ENCODE peak calls at places on chromosome 7, in six cellular contexts. One of them, this sample, is unnamed.

GRCh38 chr7:107995184-107996071 is 7.5 kb downstream of the LAMB1 start:
- DNase-seq in activated CD4-positive, alpha-beta T cell treated with anti-CD3 and anti-CD28 coated beads, Interleukin-2, amount 50 U/mL, for 48 hours: no peak
- DNase-seq in amygdala: no peak
- DNase-seq in spleen: no peak
- DNase-seq in kidney epithelial cell: no peak
- DNase-seq in GM03348: peak
- DNase-seq in this sample: peak

GRCh38 chr7:112422842-112423496 is 27.3 kb upstream of the IFRD1 start:
- DNase-seq in activated CD4-positive, alpha-beta T cell treated with anti-CD3 and anti-CD28 coated beads, Interleukin-2, amount 50 U/mL, for 48 hours: peak
- DNase-seq in amygdala: peak
- DNase-seq in spleen: peak
- DNase-seq in kidney epithelial cell: peak
- DNase-seq in GM03348: peak
- DNase-seq in this sample: peak

GRCh38 chr7:127287133-127287532 is 34.4 kb upstream of the GRM8 start:
- DNase-seq in activated CD4-positive, alpha-beta T cell treated with anti-CD3 and anti-CD28 coated beads, Interleukin-2, amount 50 U/mL, for 48 hours: no peak
- DNase-seq in amygdala: no peak
- DNase-seq in spleen: no peak
- DNase-seq in kidney epithelial cell: no peak
- DNase-seq in GM03348: no peak
- DNase-seq in this sample: no peak

GRCh38 chr7:30596721-30597120 is 2.0 kb downstream of the GARS1 start:
- DNase-seq in activated CD4-positive, alpha-beta T cell treated with anti-CD3 and anti-CD28 coated beads, Interleukin-2, amount 50 U/mL, for 48 hours: no peak
- DNase-seq in amygdala: no peak
- DNase-seq in spleen: no peak
- DNase-seq in kidney epithelial cell: no peak
- DNase-seq in GM03348: peak
- DNase-seq in this sample: no peak

GRCh38 chr7:8700076-8700624 is 266.7 kb downstream of the NXPH1 start:
- DNase-seq in activated CD4-positive, alpha-beta T cell treated with anti-CD3 and anti-CD28 coated beads, Interleukin-2, amount 50 U/mL, for 48 hours: no peak
- DNase-seq in amygdala: no peak
- DNase-seq in spleen: no peak
- DNase-seq in kidney epithelial cell: no peak
- DNase-seq in GM03348: no peak
- DNase-seq in this sample: no peak

GRCh38 chr7:139829654-139830130 is 628 bp downstream of the TBXAS1 start:
- DNase-seq in activated CD4-positive, alpha-beta T cell treated with anti-CD3 and anti-CD28 coated beads, Interleukin-2, amount 50 U/mL, for 48 hours: no peak
- DNase-seq in amygdala: no peak
- DNase-seq in spleen: no peak
- DNase-seq in kidney epithelial cell: no peak
- DNase-seq in GM03348: no peak
- DNase-seq in this sample: peak

GRCh38 chr7:156027821-156028220 is 215.6 kb upstream of the SHH start:
- DNase-seq in activated CD4-positive, alpha-beta T cell treated with anti-CD3 and anti-CD28 coated beads, Interleukin-2, amount 50 U/mL, for 48 hours: no peak
- DNase-seq in amygdala: no peak
- DNase-seq in spleen: no peak
- DNase-seq in kidney epithelial cell: no peak
- DNase-seq in GM03348: no peak
- DNase-seq in this sample: no peak

GRCh38 chr7:41930538-41931262 is 227.8 kb upstream of the INHBA start:
- DNase-seq in activated CD4-positive, alpha-beta T cell treated with anti-CD3 and anti-CD28 coated beads, Interleukin-2, amount 50 U/mL, for 48 hours: no peak
- DNase-seq in amygdala: no peak
- DNase-seq in spleen: no peak
- DNase-seq in kidney epithelial cell: peak
- DNase-seq in GM03348: peak
- DNase-seq in this sample: peak

GRCh38 chr7:54987772-54988171 is 31.0 kb upstream of the EGFR start:
- DNase-seq in activated CD4-positive, alpha-beta T cell treated with anti-CD3 and anti-CD28 coated beads, Interleukin-2, amount 50 U/mL, for 48 hours: no peak
- DNase-seq in amygdala: no peak
- DNase-seq in spleen: no peak
- DNase-seq in kidney epithelial cell: no peak
- DNase-seq in GM03348: no peak
- DNase-seq in this sample: no peak

GRCh38 chr7:107939472-107940145 is 48.6 kb downstream of the DLD start:
- DNase-seq in activated CD4-positive, alpha-beta T cell treated with anti-CD3 and anti-CD28 coated beads, Interleukin-2, amount 50 U/mL, for 48 hours: no peak
- DNase-seq in amygdala: no peak
- DNase-seq in spleen: no peak
- DNase-seq in kidney epithelial cell: peak
- DNase-seq in GM03348: peak
- DNase-seq in this sample: peak

GRCh38 chr7:50531928-50532327 is 33.3 kb downstream of the DDC start:
- DNase-seq in activated CD4-positive, alpha-beta T cell treated with anti-CD3 and anti-CD28 coated beads, Interleukin-2, amount 50 U/mL, for 48 hours: peak
- DNase-seq in amygdala: no peak
- DNase-seq in spleen: no peak
- DNase-seq in kidney epithelial cell: no peak
- DNase-seq in GM03348: no peak
- DNase-seq in this sample: no peak

GRCh38 chr7:120741371-120742042 is 116.4 kb downstream of the TSPAN12 start:
- DNase-seq in activated CD4-positive, alpha-beta T cell treated with anti-CD3 and anti-CD28 coated beads, Interleukin-2, amount 50 U/mL, for 48 hours: no peak
- DNase-seq in amygdala: no peak
- DNase-seq in spleen: no peak
- DNase-seq in kidney epithelial cell: no peak
- DNase-seq in GM03348: no peak
- DNase-seq in this sample: no peak

GRCh38 chr7:31782411-31782991 is 95.5 kb downstream of the PPP1R17 start:
- DNase-seq in activated CD4-positive, alpha-beta T cell treated with anti-CD3 and anti-CD28 coated beads, Interleukin-2, amount 50 U/mL, for 48 hours: no peak
- DNase-seq in amygdala: no peak
- DNase-seq in spleen: no peak
- DNase-seq in kidney epithelial cell: peak
- DNase-seq in GM03348: peak
- DNase-seq in this sample: peak

GRCh38 chr7:140342732-140343514 is 55.4 kb downstream of the SLC37A3 start:
- DNase-seq in activated CD4-positive, alpha-beta T cell treated with anti-CD3 and anti-CD28 coated beads, Interleukin-2, amount 50 U/mL, for 48 hours: no peak
- DNase-seq in amygdala: peak
- DNase-seq in spleen: peak
- DNase-seq in kidney epithelial cell: no peak
- DNase-seq in GM03348: peak
- DNase-seq in this sample: no peak

GRCh38 chr7:73885975-73886798 is 25.2 kb downstream of the TMEM270 start:
- DNase-seq in activated CD4-positive, alpha-beta T cell treated with anti-CD3 and anti-CD28 coated beads, Interleukin-2, amount 50 U/mL, for 48 hours: no peak
- DNase-seq in amygdala: no peak
- DNase-seq in spleen: no peak
- DNase-seq in kidney epithelial cell: no peak
- DNase-seq in GM03348: peak
- DNase-seq in this sample: peak

GRCh38 chr7:12888727-12889126 is 201.3 kb downstream of the ARL4A start:
- DNase-seq in activated CD4-positive, alpha-beta T cell treated with anti-CD3 and anti-CD28 coated beads, Interleukin-2, amount 50 U/mL, for 48 hours: no peak
- DNase-seq in amygdala: no peak
- DNase-seq in spleen: no peak
- DNase-seq in kidney epithelial cell: no peak
- DNase-seq in GM03348: peak
- DNase-seq in this sample: no peak

GRCh38 chr7:17095951-17096350 is 202.5 kb upstream of the AHR start:
- DNase-seq in activated CD4-positive, alpha-beta T cell treated with anti-CD3 and anti-CD28 coated beads, Interleukin-2, amount 50 U/mL, for 48 hours: no peak
- DNase-seq in amygdala: no peak
- DNase-seq in spleen: no peak
- DNase-seq in kidney epithelial cell: no peak
- DNase-seq in GM03348: no peak
- DNase-seq in this sample: no peak